ENCODE peak calls at places on chromosome 17, in seven cellular contexts. One of them, this sample, is unnamed.

GRCh38 chr17:19337712-19338023 is 24.9 kb downstream of the B9D1 start:
- DNase-seq in stomach: no peak
- DNase-seq in H1: no peak
- DNase-seq in sigmoid colon: peak; percentile 50
- DNase-seq in upper lobe of left lung: no peak
- DNase-seq in ovary: no peak
- DNase-seq in HepG2: peak; percentile 41
- DNase-seq in this sample: no peak

GRCh38 chr17:6248061-6248460 is 177.9 kb downstream of the WSCD1 start:
- DNase-seq in stomach: no peak
- DNase-seq in HepG2: no peak
- DNase-seq in sigmoid colon: no peak
- DNase-seq in H1: no peak
- DNase-seq in upper lobe of left lung: no peak
- DNase-seq in ovary: no peak
- DNase-seq in this sample: no peak

GRCh38 chr17:19002805-19003542 is 1.6 kb downstream of the FAM83G start:
- DNase-seq in H1: no peak
- DNase-seq in sigmoid colon: no peak
- DNase-seq in upper lobe of left lung: no peak
- DNase-seq in HepG2: no peak
- DNase-seq in ovary: no peak
- DNase-seq in stomach: no peak
- DNase-seq in this sample: no peak

GRCh38 chr17:56795510-56795909 is 38.2 kb downstream of the C17orf67 start:
- DNase-seq in sigmoid colon: no peak
- DNase-seq in HepG2: no peak
- DNase-seq in H1: no peak
- DNase-seq in upper lobe of left lung: no peak
- DNase-seq in stomach: no peak
- DNase-seq in ovary: no peak
- DNase-seq in this sample: no peak

GRCh38 chr17:63634163-63634562 is 11.9 kb downstream of the MAP3K3 start:
- DNase-seq in upper lobe of left lung: no peak
- DNase-seq in sigmoid colon: no peak
- DNase-seq in H1: no peak
- DNase-seq in ovary: no peak
- DNase-seq in stomach: no peak
- DNase-seq in HepG2: no peak
- DNase-seq in this sample: no peak

GRCh38 chr17:28741358-28742349 is 2.2 kb upstream of the TRAF4 start:
- DNase-seq in upper lobe of left lung: no peak
- DNase-seq in stomach: no peak
- DNase-seq in HepG2: no peak
- DNase-seq in ovary: no peak
- DNase-seq in H1: no peak
- DNase-seq in sigmoid colon: no peak
- DNase-seq in this sample: no peak

GRCh38 chr17:60671482-60671881 is 6.2 kb upstream of the BCAS3 start:
- DNase-seq in ovary: no peak
- DNase-seq in upper lobe of left lung: no peak
- DNase-seq in H1: no peak
- DNase-seq in HepG2: peak; percentile 21
- DNase-seq in sigmoid colon: no peak
- DNase-seq in stomach: no peak
- DNase-seq in this sample: no peak

GRCh38 chr17:40093580-40094201 is 6.7 kb downstream of the NR1D1 start:
- DNase-seq in H1: no peak
- DNase-seq in ovary: peak; percentile 37
- DNase-seq in upper lobe of left lung: no peak
- DNase-seq in sigmoid colon: peak; percentile 75
- DNase-seq in stomach: no peak
- DNase-seq in HepG2: no peak
- DNase-seq in this sample: no peak

DNA sequence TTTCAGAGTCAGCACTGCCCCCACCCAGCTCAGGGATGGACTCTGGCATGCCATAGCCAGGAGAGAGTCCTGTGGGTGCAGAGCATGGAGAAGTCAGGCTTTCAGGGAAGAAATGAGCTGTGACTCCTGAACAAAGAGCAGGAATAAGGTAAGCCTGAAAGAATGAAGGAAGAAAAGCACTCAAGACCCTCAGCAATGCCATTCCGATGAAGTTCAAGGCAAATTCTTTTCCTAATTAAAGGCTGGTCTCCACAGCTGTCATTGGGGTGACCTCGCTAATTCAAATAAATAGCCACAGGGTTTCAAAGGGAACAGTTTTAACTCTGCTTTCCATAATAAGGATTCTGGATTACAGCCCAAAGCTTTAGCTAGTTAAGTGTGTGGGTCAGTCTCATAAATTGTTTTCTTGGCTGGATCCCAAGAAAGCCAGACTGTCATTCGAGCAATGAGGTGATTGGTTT is 31.7 kb downstream of the TOM1L2 start:
- DNase-seq in HepG2: no peak
- DNase-seq in stomach: no peak
- DNase-seq in upper lobe of left lung: no peak
- DNase-seq in H1: no peak
- DNase-seq in sigmoid colon: no peak
- DNase-seq in ovary: no peak
- DNase-seq in this sample: no peak
- H3K27ac ChIP-seq in HepG2: no peak overlapping the region
- H3K27ac ChIP-seq in stomach: peak overlapping the region; percentile 21
- H3K27ac ChIP-seq in upper lobe of left lung: no peak overlapping the region
- H3K27ac ChIP-seq in H1: no peak overlapping the region
- H3K27ac ChIP-seq in sigmoid colon: peak overlapping the region; percentile 38
- H3K27ac ChIP-seq in ovary: no peak overlapping the region
- H3K27ac ChIP-seq in this sample: peak overlapping the region; percentile 77

GRCh38 chr17:77106874-77107358 is 33.9 kb upstream of the SEC14L1 start:
- DNase-seq in H1: no peak
- DNase-seq in HepG2: no peak
- DNase-seq in sigmoid colon: no peak
- DNase-seq in stomach: no peak
- DNase-seq in ovary: no peak
- DNase-seq in upper lobe of left lung: no peak
- DNase-seq in this sample: no peak
- TF ChIP-seq EP300 in H1: no peak
- TF ChIP-seq EP300 in HepG2: no peak
- TF ChIP-seq EP300 in sigmoid colon: no peak
- TF ChIP-seq EP300 in stomach: no peak
- TF ChIP-seq EP300 in ovary: no peak
- TF ChIP-seq EP300 in upper lobe of left lung: no peak
- TF ChIP-seq EP300 in this sample: no peak

DNA sequence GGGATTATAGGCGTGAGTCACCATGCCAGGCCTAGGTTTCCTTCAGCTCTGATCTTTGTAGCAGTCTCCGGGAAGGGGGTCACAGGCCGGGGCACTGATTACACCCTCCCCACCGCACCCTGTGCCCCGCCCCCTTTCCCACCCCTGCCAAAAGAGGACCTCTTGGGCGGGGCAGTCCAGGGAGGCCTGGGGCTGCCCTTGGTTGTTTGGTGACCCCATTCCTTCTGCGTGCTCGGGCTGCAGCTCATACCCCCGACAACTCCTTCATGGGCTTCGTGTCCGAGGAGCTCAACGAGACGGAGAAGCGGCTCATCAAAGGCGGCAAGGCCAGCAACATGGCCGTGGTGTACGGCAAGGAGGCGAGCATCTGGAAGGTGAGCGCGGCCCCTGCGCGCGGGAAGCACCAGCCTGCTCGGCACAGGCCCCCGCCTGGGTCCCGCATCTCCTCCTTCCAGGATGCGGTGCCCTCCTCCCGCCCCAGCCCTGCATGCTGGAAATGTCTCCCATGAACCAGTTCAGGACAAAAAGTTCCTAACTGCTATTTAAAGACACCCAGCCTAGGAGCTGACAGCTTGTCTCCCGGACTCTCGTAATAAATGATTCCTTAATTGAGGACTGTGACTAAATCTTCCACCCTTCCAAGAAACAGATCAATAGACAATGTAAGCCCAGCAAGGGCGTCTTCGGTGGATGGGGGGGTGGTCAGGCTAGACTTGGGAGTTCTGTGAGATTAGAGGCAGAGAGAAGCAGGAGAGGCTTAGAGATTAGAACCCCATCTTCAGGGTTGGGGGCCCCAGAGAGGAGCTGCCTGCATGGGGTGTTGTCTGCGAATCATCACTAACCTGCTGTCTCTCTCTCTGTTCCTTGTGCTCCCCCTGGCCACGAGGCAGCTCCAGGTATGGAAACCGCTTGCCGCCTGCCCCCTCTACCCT is 64.5 kb downstream of the MGAT5B start:
- DNase-seq in sigmoid colon: no peak
- DNase-seq in stomach: no peak
- DNase-seq in H1: no peak
- DNase-seq in upper lobe of left lung: peak; percentile 73
- DNase-seq in ovary: no peak
- DNase-seq in HepG2: no peak
- DNase-seq in this sample: no peak
- H3K27me3 ChIP-seq in sigmoid colon: peaks cover under 1% of the 10 kb centered on the region
- H3K27me3 ChIP-seq in stomach: no peaks in the 10 kb centered on the region
- H3K27me3 ChIP-seq in H1: no peaks in the 10 kb centered on the region
- H3K27me3 ChIP-seq in upper lobe of left lung: no peaks in the 10 kb centered on the region
- H3K27me3 ChIP-seq in ovary: no peaks in the 10 kb centered on the region
- H3K27me3 ChIP-seq in HepG2: peaks cover 56% of the 10 kb centered on the region
- H3K27me3 ChIP-seq in this sample: no peaks in the 10 kb centered on the region

GRCh38 chr17:35915153-35915969 is 15.2 kb downstream of the RDM1 start:
- DNase-seq in stomach: no peak
- DNase-seq in sigmoid colon: no peak
- DNase-seq in upper lobe of left lung: no peak
- DNase-seq in H1: no peak
- DNase-seq in ovary: no peak
- DNase-seq in HepG2: no peak
- DNase-seq in this sample: no peak

GRCh38 chr17:35914354-35914753 is 16.2 kb downstream of the RDM1 start:
- DNase-seq in HepG2: no peak
- DNase-seq in upper lobe of left lung: no peak
- DNase-seq in ovary: no peak
- DNase-seq in stomach: no peak
- DNase-seq in sigmoid colon: no peak
- DNase-seq in H1: no peak
- DNase-seq in this sample: no peak

GRCh38 chr17:35920229-35920628 is 10.3 kb downstream of the RDM1 start:
- DNase-seq in sigmoid colon: no peak
- DNase-seq in upper lobe of left lung: no peak
- DNase-seq in HepG2: no peak
- DNase-seq in H1: no peak
- DNase-seq in ovary: no peak
- DNase-seq in stomach: no peak
- DNase-seq in this sample: no peak

GRCh38 chr17:35918665-35919064 is 11.9 kb downstream of the RDM1 start:
- DNase-seq in ovary: no peak
- DNase-seq in H1: no peak
- DNase-seq in upper lobe of left lung: no peak
- DNase-seq in sigmoid colon: no peak
- DNase-seq in HepG2: no peak
- DNase-seq in stomach: no peak
- DNase-seq in this sample: no peak

GRCh38 chr17:35917519-35918213 is 12.9 kb downstream of the RDM1 start:
- DNase-seq in ovary: no peak
- DNase-seq in upper lobe of left lung: peak; percentile 57
- DNase-seq in sigmoid colon: no peak
- DNase-seq in H1: no peak
- DNase-seq in stomach: no peak
- DNase-seq in HepG2: no peak
- DNase-seq in this sample: no peak
- H3K27ac ChIP-seq in ovary: no peak overlapping the region
- H3K27ac ChIP-seq in upper lobe of left lung: no peak overlapping the region
- H3K27ac ChIP-seq in sigmoid colon: no peak overlapping the region
- H3K27ac ChIP-seq in H1: no peak overlapping the region
- H3K27ac ChIP-seq in stomach: no peak overlapping the region
- H3K27ac ChIP-seq in HepG2: no peak overlapping the region
- H3K27ac ChIP-seq in this sample: no peak overlapping the region

DNA sequence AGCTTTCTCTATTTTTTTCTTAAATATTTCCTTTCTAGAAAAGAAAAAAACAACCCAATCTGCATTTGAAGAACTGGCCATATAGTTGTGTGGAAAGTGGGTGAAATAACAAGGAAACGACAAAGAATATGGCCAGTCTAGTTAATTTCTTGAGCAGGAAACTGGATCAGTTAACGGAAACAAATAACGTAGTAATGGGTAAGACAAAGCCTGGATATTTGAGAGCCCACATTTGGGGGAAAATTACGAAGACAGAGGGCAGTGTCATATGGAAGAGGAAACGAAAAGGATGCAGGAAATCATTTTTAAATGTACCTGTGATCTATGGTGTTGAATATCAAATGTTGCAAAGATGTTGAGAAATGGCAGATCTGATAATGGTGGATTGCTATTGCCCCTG is 78.6 kb downstream of the HS3ST3A1 start:
- DNase-seq in ovary: no peak
- DNase-seq in H1: no peak
- DNase-seq in sigmoid colon: no peak
- DNase-seq in HepG2: no peak
- DNase-seq in stomach: no peak
- DNase-seq in upper lobe of left lung: no peak
- DNase-seq in this sample: no peak
- TF ChIP-seq EP300 in ovary: no peak
- TF ChIP-seq EP300 in H1: no peak
- TF ChIP-seq EP300 in sigmoid colon: no peak
- TF ChIP-seq EP300 in HepG2: no peak
- TF ChIP-seq EP300 in stomach: no peak
- TF ChIP-seq EP300 in upper lobe of left lung: no peak
- TF ChIP-seq EP300 in this sample: no peak

DNA sequence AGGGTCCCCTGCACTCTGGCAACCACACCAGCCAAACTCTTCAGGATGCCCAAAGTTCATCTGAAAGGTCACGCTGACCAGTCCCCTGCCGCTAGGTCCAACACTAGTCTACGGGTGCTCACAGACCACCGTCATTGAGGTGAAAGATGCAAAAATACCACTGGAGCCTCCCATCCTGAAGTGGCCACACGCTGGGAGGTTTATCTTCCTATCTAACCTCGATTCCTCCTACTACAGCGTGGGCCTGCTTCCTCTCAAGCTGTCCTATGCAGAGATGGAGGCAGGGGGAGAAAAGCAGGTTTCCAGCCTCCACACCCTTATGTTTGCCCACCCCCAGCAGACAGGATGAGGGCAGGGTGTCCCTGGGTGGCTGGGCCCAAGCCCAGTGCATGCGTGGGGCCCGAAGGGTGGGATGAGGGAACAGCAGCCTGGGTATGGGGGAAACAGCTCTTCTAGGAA is 6.3 kb downstream of the SRCIN1 start:
- DNase-seq in stomach: no peak
- DNase-seq in upper lobe of left lung: no peak
- DNase-seq in sigmoid colon: no peak
- DNase-seq in ovary: no peak
- DNase-seq in HepG2: no peak
- DNase-seq in H1: no peak
- DNase-seq in this sample: no peak
- H3K27me3 ChIP-seq in stomach: peaks cover 4% of the 10 kb centered on the region
- H3K27me3 ChIP-seq in upper lobe of left lung: peaks cover 6% of the 10 kb centered on the region
- H3K27me3 ChIP-seq in sigmoid colon: peaks cover 21% of the 10 kb centered on the region
- H3K27me3 ChIP-seq in ovary: no peaks in the 10 kb centered on the region
- H3K27me3 ChIP-seq in HepG2: no peaks in the 10 kb centered on the region
- H3K27me3 ChIP-seq in H1: peaks cover 2% of the 10 kb centered on the region
- H3K27me3 ChIP-seq in this sample: no peaks in the 10 kb centered on the region